ENCODE peak calls at places on chromosomes 3 and 15, in ten cellular contexts. W is T-cell, A is left ventricle myocardium inferior, G is AG04450, R is psoas muscle, P is NCI-H345, K is NCI-H1436, S is KG1, M is GM04503, U is epithelial cell of esophagus. V is an unnamed sample.
A peak's percentile ranks its signal among the peaks of the same experiment; 100 is the strongest.

GRCh38 chr3:24377218-24377993 is 117.2 kb downstream of the THRB start:
- DNase-seq in W (no peak), A (no peak), G (no peak), R (no peak), P (no peak), K (no peak), S (no peak), M (no peak), U (peak; percentile 44), V (no peak)

GRCh38 chr3:183917776-183918175 is 33.1 kb upstream of the PARL start:
- DNase-seq in W (no peak), A (no peak), G (no peak), R (no peak), P (peak; percentile 56), K (no peak), S (no peak), M (no peak), U (no peak), V (no peak)

GRCh38 chr15:90959894-90960293 is 5.2 kb downstream of the RCCD1 start:
- DNase-seq in W (no peak), A (peak; percentile 69), G (no peak), R (peak; percentile 72), P (no peak), K (no peak), S (no peak), M (peak; percentile 39), U (no peak), V (peak; percentile 83)

GRCh38 chr3:174767853-174768382 is 91.2 kb upstream of the NAALADL2 start:
- DNase-seq in W (no peak), A (no peak), G (no peak), R (no peak), P (no peak), K (no peak), S (no peak), M (no peak), U (peak; percentile 51), V (no peak)

GRCh38 chr3:175511219-175511780 is 652.2 kb downstream of the NAALADL2 start:
- DNase-seq in W (no peak), A (no peak), G (no peak), R (no peak), P (no peak), K (no peak), S (no peak), M (no peak), U (no peak), V (no peak)

GRCh38 chr15:44782516-44782915 is 46.2 kb downstream of the TRIM69 start:
- DNase-seq in W (no peak), A (no peak), G (no peak), R (no peak), P (no peak), K (no peak), S (no peak), M (no peak), U (peak; percentile 46), V (no peak)

GRCh38 chr3:141386080-141386594 is 17.8 kb downstream of the ZBTB38 start:
- DNase-seq in W (no peak), A (no peak), G (no peak), R (no peak), P (no peak), K (no peak), S (no peak), M (no peak), U (no peak), V (no peak)

GRCh38 chr15:100055821-100056220 is 286.0 kb downstream of the ADAMTS17 start:
- DNase-seq in W (no peak), A (no peak), G (no peak), R (no peak), P (no peak), K (no peak), S (no peak), M (no peak), U (no peak), V (no peak)

GRCh38 chr3:183082355-183082915 is 16.9 kb downstream of the MCCC1 start:
- DNase-seq in W (no peak), A (no peak), G (no peak), R (no peak), P (no peak), K (no peak), S (no peak), M (no peak), U (no peak), V (no peak)

GRCh38 chr15:63052961-63053698 is 10.6 kb downstream of the TPM1 start:
- DNase-seq in W (no peak), A (peak; percentile 53), G (no peak), R (peak; percentile 81), P (no peak), K (no peak), S (no peak), M (no peak), U (no peak), V (peak; percentile 59)

GRCh38 chr3:95615592-95616310 is 1198.6 kb upstream of the EPHA6 start:
- DNase-seq in W (no peak), A (no peak), G (no peak), R (no peak), P (no peak), K (no peak), S (no peak), M (no peak), U (peak; percentile 9), V (no peak)

GRCh38 chr3:50453907-50454306 is 49.5 kb downstream of the CACNA2D2 start:
- DNase-seq in W (no peak), A (no peak), G (no peak), R (no peak), P (no peak), K (no peak), S (no peak), M (no peak), U (no peak), V (no peak)

GRCh38 chr3:12325594-12326295 is 36.9 kb downstream of the PPARG start:
- DNase-seq in W (no peak), A (no peak), G (no peak), R (no peak), P (no peak), K (no peak), S (no peak), M (no peak), U (no peak), V (no peak)

GRCh38 chr3:12750658-12751071 is 8.4 kb downstream of the TMEM40 start:
- DNase-seq in W (no peak), A (no peak), G (no peak), R (no peak), P (no peak), K (no peak), S (no peak), M (peak; percentile 90), U (peak; percentile 58), V (no peak)

GRCh38 chr3:11200679-11200952 is 46.3 kb downstream of the HRH1 start:
- DNase-seq in W (no peak), A (no peak), G (no peak), R (no peak), P (no peak), K (no peak), S (no peak), M (no peak), U (peak; percentile 75), V (no peak)

GRCh38 chr3:178804606-178805005 is 267.0 kb downstream of the ZMAT3 start:
- DNase-seq in W (no peak), A (no peak), G (no peak), R (no peak), P (no peak), K (no peak), S (no peak), M (no peak), U (no peak), V (no peak)

GRCh38 chr3:194671900-194672808 is at the start of gene LSG1:
- DNase-seq in W (peak; percentile 77), A (peak; percentile 93), G (peak; percentile 87), R (peak; percentile 96), P (peak; percentile 99), K (peak; percentile 98), S (peak; percentile 97), M (peak; percentile 80), U (peak; percentile 97), V (peak; percentile 94)

GRCh38 chr15:89362203-89363101 is 27.8 kb upstream of the POLG start:
- DNase-seq in W (no peak), A (no peak), G (no peak), R (no peak), P (peak; percentile 66), K (peak; percentile 59), S (no peak), M (no peak), U (no peak), V (no peak)

GRCh38 chr3:82999777-83000176 is 1238.3 kb upstream of the GBE1 start:
- DNase-seq in W (no peak), A (no peak), G (no peak), R (no peak), P (no peak), K (no peak), S (no peak), M (no peak), U (peak; percentile 27), V (no peak)

GRCh38 chr15:96629501-96629900 is 299.0 kb downstream of the NR2F2 start:
- DNase-seq in W (no peak), A (peak; percentile 45), G (no peak), R (peak; percentile 50), P (no peak), K (no peak), S (no peak), M (no peak), U (no peak), V (peak; percentile 53)

GRCh38 chr15:75043509-75044257 is 20.3 kb downstream of the PPCDC start:
- DNase-seq in W (no peak), A (peak; percentile 98), G (peak; percentile 98), R (peak; percentile 97), P (no peak), K (no peak), S (peak; percentile 87), M (peak; percentile 98), U (peak; percentile 70), V (peak; percentile 98)

GRCh38 chr3:146091397-146091796 is 69.6 kb downstream of the PLOD2 start:
- DNase-seq in W (no peak), A (no peak), G (no peak), R (no peak), P (no peak), K (no peak), S (no peak), M (no peak), U (no peak), V (no peak)

GRCh38 chr3:104604326-104605010 is 762.2 kb upstream of the ALCAM start:
- DNase-seq in W (no peak), A (no peak), G (no peak), R (no peak), P (no peak), K (peak; percentile 24), S (no peak), M (no peak), U (peak; percentile 48), V (no peak)

GRCh38 chr3:187039723-187040414 is 99.4 kb downstream of the RPL39L start:
- DNase-seq in W (no peak), A (no peak), G (no peak), R (no peak), P (peak; percentile 29), K (no peak), S (no peak), M (no peak), U (no peak), V (no peak)

GRCh38 chr3:160475889-160476288 is 26.3 kb upstream of the TRIM59 start:
- DNase-seq in W (no peak), A (no peak), G (no peak), R (no peak), P (no peak), K (no peak), S (no peak), M (no peak), U (no peak), V (no peak)

GRCh38 chr3:188434594-188434993 is 280.6 kb downstream of the LPP start:
- DNase-seq in W (no peak), A (no peak), G (no peak), R (no peak), P (no peak), K (no peak), S (no peak), M (no peak), U (no peak), V (no peak)

GRCh38 chr3:186930639-186931486 is 537 bp downstream of the ST6GAL1 start:
- DNase-seq in W (peak; percentile 59), A (peak; percentile 75), G (no peak), R (peak; percentile 82), P (peak; percentile 57), K (peak; percentile 68), S (peak; percentile 65), M (no peak), U (peak; percentile 37), V (peak; percentile 84)

GRCh38 chr15:82298520-82298919 is 35.9 kb downstream of the SAXO2 start:
- DNase-seq in W (peak; percentile 58), A (no peak), G (no peak), R (no peak), P (no peak), K (no peak), S (no peak), M (no peak), U (peak; percentile 9), V (peak; percentile 44)

V was measured in left ventricle myocardium superior.